ENCODE peak calls at places on chromosomes 13 and 19, in nine cellular contexts. O is activated naive CD8-positive, alpha-beta T cell treated with anti-CD3 and anti-CD28 coated beads for 36 hours; K is LoVo; I is stimulated activated CD4-positive, alpha-beta T cell treated with anti-CD3 and anti-CD28 coated beads, TNF-alpha, amount 100 ng/mL, for 1 hour; S is A549; G is NCI-H1105; M is stimulated activated CD8-positive, alpha-beta memory T cell treated with anti-CD3 and anti-CD28 coated beads, Interleukin-4, amount 100 ng/mL, for 4 hours; A is glutamatergic neuron; N is stomach. C is an unnamed sample.

GRCh38 chr19:6047741-6048231 is 62.5 kb downstream of the RFX2 start:
- DNase-seq in A (peak), I (no peak), G (no peak), O (no peak), K (no peak), M (no peak), S (peak), N (no peak), C (no peak)

GRCh38 chr19:1027020-1027952 is 878 bp downstream of the CNN2 start:
- DNase-seq in O (peak), A (no peak), S (no peak), M (no peak), I (no peak), G (no peak), K (peak), N (no peak), C (peak)

GRCh38 chr19:29376855-29377354 is 148.9 kb upstream of the VSTM2B start:
- DNase-seq in S (no peak), O (no peak), G (no peak), M (no peak), K (no peak), I (no peak), A (no peak), N (peak), C (no peak)

GRCh38 chr13:94595006-94595942 is 678 bp downstream of the TGDS start:
- DNase-seq in N (peak), S (no peak), I (no peak), M (no peak), A (no peak), O (peak), G (no peak), K (peak), C (peak)

GRCh38 chr13:106612688-106613087 is 44.8 kb upstream of the ARGLU1 start:
- DNase-seq in I (no peak), N (peak), K (no peak), G (no peak), A (no peak), S (no peak), O (no peak), M (no peak), C (peak)

GRCh38 chr19:932647-933552 is 7.1 kb downstream of the ARID3A start:
- DNase-seq in N (peak), I (no peak), O (peak), G (no peak), A (peak), K (no peak), S (peak), M (no peak), C (peak)

GRCh38 chr13:27182844-27183497 is 11.4 kb upstream of the USP12 start:
- DNase-seq in N (peak), K (peak), G (no peak), S (peak), I (no peak), M (no peak), O (no peak), A (no peak), C (no peak)

GRCh38 chr13:113152894-113153809 is 5.3 kb upstream of the PROZ start:
- DNase-seq in G (peak), K (no peak), S (peak), N (peak), M (no peak), A (peak), O (peak), I (no peak), C (peak)

GRCh38 chr13:51269039-51269438 is 46.8 kb downstream of the FAM124A start:
- DNase-seq in M (no peak), O (no peak), A (no peak), N (no peak), I (no peak), K (no peak), G (no peak), S (no peak), C (no peak)

GRCh38 chr13:51331354-51331861 is 8.1 kb upstream of the SERPINE3 start:
- DNase-seq in A (no peak), G (no peak), I (no peak), N (no peak), S (no peak), K (no peak), M (no peak), O (no peak), C (no peak)

GRCh38 chr19:3367572-3368440 is 1.4 kb downstream of the NFIC start:
- DNase-seq in G (no peak), I (no peak), K (no peak), N (no peak), A (no peak), M (no peak), S (no peak), O (no peak), C (peak)

GRCh38 chr19:48354332-48354992 is 9.3 kb downstream of the TMEM143 start:
- DNase-seq in K (peak), S (peak), M (no peak), N (no peak), I (no peak), A (no peak), O (no peak), G (no peak), C (no peak)

GRCh38 chr13:32528358-32528757 is 10.2 kb downstream of the N4BP2L2 start:
- DNase-seq in A (no peak), G (no peak), N (no peak), O (no peak), I (no peak), K (no peak), M (no peak), S (no peak), C (no peak)

GRCh38 chr19:1312732-1313694 is 27.3 kb downstream of the EFNA2 start:
- DNase-seq in A (no peak), K (peak), G (no peak), M (no peak), N (no peak), I (no peak), S (peak), O (no peak), C (peak)

GRCh38 chr19:5188548-5189317 is 151.9 kb downstream of the PTPRS start:
- DNase-seq in A (no peak), K (no peak), N (no peak), I (no peak), S (no peak), M (no peak), O (no peak), G (no peak), C (no peak)

GRCh38 chr13:95624020-95624419 is 20.5 kb downstream of the DZIP1 start:
- DNase-seq in I (no peak), G (no peak), M (no peak), A (no peak), O (peak), N (no peak), S (peak), K (peak), C (no peak)

GRCh38 chr13:23960566-23961156 is 63.4 kb upstream of the C1QTNF9B start:
- DNase-seq in O (no peak), M (no peak), I (no peak), S (peak), N (no peak), G (no peak), A (no peak), K (peak), C (no peak)

GRCh38 chr13:25171170-25171516 is 945 bp downstream of the AMER2 start:
- DNase-seq in A (no peak), S (no peak), M (no peak), N (no peak), K (no peak), O (no peak), G (no peak), I (no peak), C (no peak)

GRCh38 chr13:44329909-44330545 is 43.6 kb upstream of the SERP2 start:
- DNase-seq in S (no peak), I (no peak), K (no peak), A (no peak), M (no peak), N (no peak), O (no peak), G (no peak), C (no peak)

GRCh38 chr19:5138606-5139594 is 170.0 kb downstream of the KDM4B start:
- DNase-seq in S (no peak), A (no peak), G (no peak), I (no peak), M (peak), K (no peak), O (peak), N (peak), C (no peak)

GRCh38 chr19:29079331-29079730 is 133.6 kb downstream of the UQCRFS1 start:
- DNase-seq in M (no peak), K (no peak), O (no peak), A (no peak), N (no peak), I (no peak), G (no peak), S (no peak), C (no peak)

GRCh38 chr13:65932587-65933239 is 1297.4 kb downstream of the PCDH9 start:
- DNase-seq in S (no peak), G (no peak), I (no peak), M (no peak), O (no peak), A (no peak), N (no peak), K (no peak), C (no peak)

GRCh38 chr19:54073829-54074228 is 7.3 kb downstream of the TARM1 start:
- DNase-seq in N (no peak), S (no peak), K (no peak), O (no peak), G (no peak), I (no peak), M (no peak), A (no peak), C (no peak)

GRCh38 chr19:13781547-13781946 is 7.3 kb downstream of the C19orf53 start:
- DNase-seq in G (peak), M (no peak), S (no peak), N (peak), A (peak), I (no peak), K (no peak), O (no peak), C (peak)

GRCh38 chr13:114129649-114130062 is 2.8 kb downstream of the RASA3 start:
- DNase-seq in K (no peak), I (no peak), S (no peak), G (no peak), M (no peak), N (no peak), A (no peak), O (peak), C (no peak)

GRCh38 chr13:109764045-109764444 is 22.3 kb downstream of the IRS2 start:
- DNase-seq in M (no peak), O (no peak), A (no peak), K (no peak), G (no peak), N (no peak), I (no peak), S (no peak), C (no peak)

GRCh38 chr19:44707794-44708193 is 8.8 kb downstream of the CEACAM16 start:
- DNase-seq in I (no peak), O (no peak), A (no peak), K (no peak), N (no peak), S (no peak), G (no peak), M (no peak), C (no peak)

GRCh38 chr13:46321494-46322225 is 65.4 kb downstream of the RUBCNL start:
- DNase-seq in A (peak), N (peak), S (peak), M (peak), K (peak), G (no peak), O (peak), I (peak), C (no peak)

GRCh38 chr13:82010780-82011179 is 1669.9 kb upstream of the SPRY2 start:
- DNase-seq in M (no peak), G (no peak), A (no peak), K (no peak), N (no peak), S (no peak), I (no peak), O (no peak), C (no peak)

GRCh38 chr13:102401305-102401704 is 543 bp downstream of the FGF14 start:
- DNase-seq in K (no peak), A (no peak), S (no peak), M (no peak), I (no peak), N (no peak), G (no peak), O (no peak), C (no peak)

GRCh38 chr13:37869506-37869755 is 141 bp downstream of the TRPC4 start:
- DNase-seq in G (no peak), N (no peak), A (peak), K (no peak), S (no peak), O (no peak), I (no peak), M (no peak), C (no peak)

GRCh38 chr13:52833261-52833660 is 15.2 kb downstream of the PCDH8 start:
- DNase-seq in N (no peak), M (no peak), I (no peak), O (no peak), S (no peak), K (no peak), G (no peak), A (no peak), C (no peak)

GRCh38 chr19:46772170-46773017 is 16.0 kb downstream of the SLC1A5 start:
- DNase-seq in K (no peak), S (no peak), O (no peak), N (no peak), M (no peak), I (no peak), A (no peak), G (no peak), C (no peak)

GRCh38 chr19:54136086-54136863 is 1.3 kb upstream of the CNOT3 start:
- DNase-seq in M (no peak), I (no peak), S (no peak), G (no peak), N (no peak), A (no peak), K (no peak), O (no peak), C (no peak)

C was measured in ovary.